ENCODE peak calls at places on chromosomes 12 and 14, in ten cellular contexts. Z is amygdala; L is RWPE2; Q is stimulated activated CD8-positive, alpha-beta memory T cell treated with anti-CD3 and anti-CD28 coated beads, Interleukin-2, amount 100 ng/mL, for 1 hour; K is NCI-H226; H is germinal center; E is iPS-NIHi11; C is NAMALWA; P is activated T-cell treated with anti-CD3 and anti-CD28 coated beads, Interleukin-2, amount 50 U/mL, for 72 hours; V is substantia nigra. S is an unnamed sample.

GRCh38 chr14:39266589-39266870 is 32.8 kb downstream of the MIA2 start:
- DNase-seq in E (no peak), V (no peak), Q (peak; percentile 18), C (no peak), P (peak; percentile 60), K (peak; percentile 36), L (peak; percentile 85), Z (no peak), H (no peak), S (no peak)

GRCh38 chr14:61752626-61753025 is 9.6 kb upstream of the SNAPC1 start:
- DNase-seq in L (no peak), V (no peak), P (no peak), Z (no peak), H (peak; percentile 42), E (no peak), C (peak; percentile 34), Q (no peak), K (peak; percentile 65), S (no peak)

GRCh38 chr12:111758120-111758561 is 8.6 kb upstream of the ALDH2 start:
- DNase-seq in P (no peak), Z (no peak), K (no peak), H (no peak), C (no peak), L (no peak), V (no peak), Q (no peak), E (no peak), S (no peak)

GRCh38 chr12:108635201-108635996 is 1.7 kb upstream of the SELPLG start:
- DNase-seq in L (no peak), Q (no peak), C (peak; percentile 98), V (no peak), P (no peak), E (no peak), Z (no peak), K (no peak), H (peak; percentile 73), S (no peak)

GRCh38 chr12:63940295-63940997 is 95.9 kb downstream of the SRGAP1 start:
- DNase-seq in K (peak; percentile 11), L (no peak), C (no peak), Z (no peak), H (no peak), Q (no peak), P (no peak), V (no peak), E (no peak), S (no peak)

GRCh38 chr12:14239350-14239934 is 126.0 kb upstream of the ATF7IP start:
- DNase-seq in Z (no peak), P (peak; percentile 42), H (peak; percentile 38), C (peak; percentile 56), V (no peak), L (no peak), Q (no peak), K (peak; percentile 39), E (peak; percentile 30), S (no peak)

GRCh38 chr12:102171951-102172350 is 25.7 kb downstream of the PMCH start:
- DNase-seq in C (no peak), K (no peak), P (no peak), E (no peak), L (no peak), Z (no peak), H (no peak), V (no peak), Q (no peak), S (no peak)

GRCh38 chr14:103723176-103724081 is 7.8 kb downstream of the ZFYVE21 start:
- DNase-seq in L (no peak), K (no peak), Z (no peak), P (no peak), E (no peak), Q (no peak), C (no peak), V (no peak), H (no peak), S (no peak)

GRCh38 chr12:128258866-128259555 is 8.0 kb upstream of the TMEM132C start:
- DNase-seq in V (no peak), E (no peak), Z (no peak), H (no peak), K (no peak), C (no peak), L (no peak), Q (no peak), P (no peak), S (no peak)

S was measured in HT1080.